ENCODE peak calls at places on chromosomes 6 and 20, in five cellular contexts. Q, P, U, D and M are unnamed samples.

GRCh38 chr20:49973964-49974363 is 8.8 kb upstream of the SNAI1 start:
- DNase-seq in Q (no peak), P (no peak), U (no peak), D (no peak), M (no peak)

GRCh38 chr6:110550353-110550752 is 73.9 kb upstream of the SLC22A16 start:
- DNase-seq in Q (no peak), P (no peak), U (no peak), D (no peak), M (no peak)

GRCh38 chr6:130322673-130323268 is 43.0 kb upstream of the TMEM200A start:
- DNase-seq in Q (peak; percentile 61), P (peak; percentile 85), U (no peak), D (peak; percentile 52), M (peak; percentile 27)

GRCh38 chr20:51199920-51200319 is 177.0 kb upstream of the KCNG1 start:
- DNase-seq in Q (no peak), P (no peak), U (no peak), D (no peak), M (no peak)

GRCh38 chr20:59564943-59565342 is 39.4 kb upstream of the PHACTR3 start:
- DNase-seq in Q (no peak), P (no peak), U (no peak), D (no peak), M (no peak)

GRCh38 chr6:84748331-84748730 is 16.1 kb downstream of the TBX18 start:
- DNase-seq in Q (no peak), P (no peak), U (no peak), D (no peak), M (no peak)

GRCh38 chr6:144528605-144529425 is 243.7 kb downstream of the UTRN start:
- DNase-seq in Q (no peak), P (no peak), U (no peak), D (no peak), M (no peak)

GRCh38 chr6:128305228-128305627 is 215.2 kb downstream of the PTPRK start:
- DNase-seq in Q (no peak), P (peak; percentile 38), U (no peak), D (no peak), M (no peak)

GRCh38 chr20:37630161-37630560 is 63.7 kb upstream of the CTNNBL1 start:
- DNase-seq in Q (no peak), P (no peak), U (no peak), D (no peak), M (no peak)

GRCh38 chr6:1329708-1330107 is 17.8 kb downstream of the FOXQ1 start:
- DNase-seq in Q (no peak), P (no peak), U (no peak), D (no peak), M (no peak)

GRCh38 chr6:5752282-5752681 is 254.4 kb downstream of the NRN1 start:
- DNase-seq in Q (no peak), P (peak; percentile 73), U (peak; percentile 31), D (peak; percentile 62), M (no peak)

GRCh38 chr20:56706867-56707360 is 77.8 kb downstream of the TFAP2C start:
- DNase-seq in Q (no peak), P (no peak), U (no peak), D (no peak), M (no peak)

GRCh38 chr6:30154709-30155521 is 6.1 kb downstream of the TRIM10 start:
- DNase-seq in Q (peak; percentile 96), P (peak; percentile 22), U (no peak), D (no peak), M (peak; percentile 91)

GRCh38 chr6:27293436-27294152 is 18.5 kb downstream of the POM121L2 start:
- DNase-seq in Q (no peak), P (peak; percentile 66), U (no peak), D (no peak), M (no peak)

GRCh38 chr20:62627901-62628612 is 14.2 kb upstream of the SLCO4A1 start:
- DNase-seq in Q (no peak), P (peak; percentile 55), U (no peak), D (no peak), M (no peak)

GRCh38 chr20:10023911-10024310 is 10.9 kb upstream of the ANKEF1 start:
- DNase-seq in Q (no peak), P (no peak), U (no peak), D (no peak), M (no peak)

GRCh38 chr6:139584599-139584998 is 210.2 kb upstream of the CITED2 start:
- DNase-seq in Q (no peak), P (no peak), U (no peak), D (no peak), M (no peak)

GRCh38 chr20:32201977-32202363 is 5.6 kb downstream of the PLAGL2 start:
- DNase-seq in Q (no peak), P (no peak), U (no peak), D (no peak), M (no peak)

GRCh38 chr6:115932481-115932880 is 128.2 kb downstream of the FRK start:
- DNase-seq in Q (no peak), P (peak; percentile 83), U (no peak), D (no peak), M (no peak)

GRCh38 chr6:7541175-7542064 is at the start of gene DSP:
- DNase-seq in Q (peak; percentile 91), P (no peak), U (no peak), D (no peak), M (peak; percentile 79)

GRCh38 chr6:34771727-34772126 is 14.4 kb downstream of the SNRPC start:
- DNase-seq in Q (no peak), P (peak; percentile 28), U (no peak), D (peak; percentile 44), M (no peak)

GRCh38 chr6:69732640-69733039 is 64.2 kb downstream of the LMBRD1 start:
- DNase-seq in Q (peak; percentile 9), P (peak; percentile 40), U (no peak), D (no peak), M (peak; percentile 2)

GRCh38 chr6:3292431-3293197 is 33.9 kb downstream of the PSMG4 start:
- DNase-seq in Q (no peak), P (no peak), U (no peak), D (no peak), M (no peak)

GRCh38 chr6:132780770-132781371 is 17.6 kb downstream of the SLC18B1 start:
- DNase-seq in Q (no peak), P (peak; percentile 64), U (no peak), D (no peak), M (peak; percentile 16)

GRCh38 chr6:157017861-157018260 is 240.7 kb downstream of the ARID1B start:
- DNase-seq in Q (no peak), P (no peak), U (no peak), D (no peak), M (no peak)

DNA sequence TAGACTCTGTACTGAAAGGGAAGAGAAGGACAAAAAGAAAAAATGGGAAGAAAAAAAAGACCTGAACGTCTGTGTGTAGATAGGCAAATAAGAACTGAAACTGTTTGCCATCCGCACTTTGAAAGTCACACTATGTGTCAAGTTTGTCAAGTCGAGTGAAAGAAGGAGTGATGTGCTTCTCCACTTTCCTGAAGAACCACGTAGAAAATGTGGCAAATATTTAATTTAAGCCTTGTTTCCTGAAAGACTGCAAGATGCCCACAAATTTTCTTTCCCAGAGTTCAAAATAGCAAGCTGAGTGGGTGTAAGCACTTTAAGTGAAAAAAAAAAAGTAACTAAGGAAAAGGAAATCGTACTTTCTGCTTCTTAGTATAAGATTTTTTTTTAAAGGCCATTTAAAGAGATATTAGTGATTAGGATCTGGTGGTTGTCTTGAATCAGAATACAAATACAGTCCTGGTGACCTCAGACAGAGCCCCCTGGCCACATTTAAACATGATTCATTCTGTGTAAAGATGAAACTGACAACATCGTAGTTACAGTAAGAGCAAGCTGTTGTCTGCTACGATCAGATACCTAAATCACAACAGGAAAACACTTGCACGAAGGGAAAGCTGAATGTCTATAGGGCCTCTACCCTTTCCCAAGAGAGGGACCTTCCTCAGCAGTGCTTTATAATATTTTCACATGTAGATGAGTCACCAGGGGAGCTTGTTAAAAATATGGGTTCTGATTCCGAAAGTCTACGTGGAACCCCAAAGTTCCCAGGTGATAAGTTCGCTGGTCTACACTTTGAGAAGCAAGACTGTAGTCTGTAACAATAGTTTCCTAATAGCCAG is 102.3 kb downstream of the HIVEP2 start:
- DNase-seq in Q (no peak), P (peak; percentile 34), U (no peak), D (no peak), M (no peak)
- H3K27ac ChIP-seq in Q (no peak overlapping the region), P (peak overlapping the region; percentile 26), U (no peak overlapping the region), D (no peak overlapping the region), M (no peak overlapping the region)

GRCh38 chr6:15243994-15244604 is 1.8 kb upstream of the JARID2 start:
- DNase-seq in Q (no peak), P (no peak), U (no peak), D (no peak), M (no peak)

GRCh38 chr6:15242937-15243614 is 2.8 kb upstream of the JARID2 start:
- DNase-seq in Q (no peak), P (no peak), U (no peak), D (no peak), M (no peak)

GRCh38 chr6:15246217-15247211 is 645 bp downstream of the JARID2 start:
- DNase-seq in Q (no peak), P (peak; percentile 42), U (no peak), D (no peak), M (no peak)

GRCh38 chr6:15245361-15246216 is at the start of gene JARID2:
- DNase-seq in Q (peak; percentile 98), P (peak; percentile 98), U (peak; percentile 99), D (peak; percentile 95), M (peak; percentile 98)

DNA sequence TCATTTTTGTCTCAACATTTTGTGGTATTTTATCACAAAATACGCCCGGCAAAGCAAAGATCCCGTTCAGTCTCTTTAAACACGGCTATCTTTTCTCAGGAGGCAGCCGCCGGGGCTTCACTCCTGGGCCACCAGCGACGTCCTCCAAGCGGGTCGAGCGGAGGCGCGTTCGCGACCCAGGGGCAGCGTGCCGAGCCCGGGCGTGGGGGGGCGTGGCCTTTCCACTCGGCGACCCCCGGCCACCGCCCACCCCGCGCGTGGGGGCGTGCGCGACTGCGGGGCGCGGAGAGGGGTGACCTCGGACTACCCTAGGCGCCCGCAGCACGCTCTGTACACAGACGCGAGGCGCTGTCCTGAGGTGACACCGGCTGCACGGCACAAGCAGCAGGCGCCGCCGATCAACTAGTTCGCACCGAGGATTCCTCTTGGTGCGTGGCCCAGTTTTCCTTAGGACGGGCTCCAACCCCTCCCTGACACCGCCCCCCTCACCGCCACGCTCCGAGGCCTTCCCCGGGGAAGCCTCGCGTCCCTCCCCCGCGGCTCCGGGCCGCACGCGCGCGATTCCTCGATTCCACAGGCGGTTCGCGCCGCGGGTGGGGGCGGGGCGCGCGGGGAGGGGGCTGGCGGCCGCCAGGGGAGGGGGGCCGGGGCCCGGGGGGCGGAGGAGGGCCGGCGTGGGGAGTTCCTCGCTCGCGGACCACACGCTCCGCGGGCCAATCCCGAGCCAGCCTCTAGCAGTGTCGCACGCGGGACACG is 1.1 kb upstream of the JARID2 start:
- DNase-seq in Q (peak; percentile 76), P (peak; percentile 75), U (peak; percentile 81), D (no peak), M (peak; percentile 45)
- H3K27ac ChIP-seq in Q (peak overlapping the region; percentile 38), P (peak overlapping the region; percentile 84), U (peak overlapping the region; percentile 79), D (peak overlapping the region; percentile 39), M (peak overlapping the region; percentile 97)

DNA sequence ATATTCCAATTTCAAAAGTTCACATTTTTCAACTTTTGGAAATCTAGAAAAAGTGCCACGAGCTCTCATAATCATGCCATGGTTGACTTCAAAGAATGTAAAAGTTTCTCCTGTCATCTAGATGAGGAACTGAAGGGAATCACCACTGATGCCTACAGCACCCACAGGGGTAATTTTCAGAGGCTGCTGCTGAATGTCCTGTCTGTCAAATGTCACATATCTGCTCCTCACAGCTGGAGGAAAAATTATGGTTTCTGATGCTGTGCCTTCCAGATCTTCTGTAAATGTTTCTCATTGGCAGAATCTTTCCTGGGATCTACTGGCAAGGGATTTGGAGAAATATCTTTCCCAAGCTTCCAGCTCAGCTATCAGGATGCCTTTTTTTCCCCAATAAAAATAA is 32.5 kb upstream of the TRERF1 start:
- DNase-seq in Q (no peak), P (no peak), U (no peak), D (no peak), M (no peak)
- H3K27ac ChIP-seq in Q (no peak overlapping the region), P (no peak overlapping the region), U (no peak overlapping the region), D (no peak overlapping the region), M (no peak overlapping the region)

GRCh38 chr6:102812242-102812641 is 1418.7 kb downstream of the GRIK2 start:
- DNase-seq in Q (no peak), P (no peak), U (no peak), D (no peak), M (peak; percentile 5)
- H3K27ac ChIP-seq in Q (no peak overlapping the region), P (no peak overlapping the region), U (no peak overlapping the region), D (no peak overlapping the region), M (no peak overlapping the region)